ENCODE peak calls at places on chromosomes 4 and X, in seven cellular contexts. X is IMR-90, D is MCF 10A, V is GM06990, O is bronchial epithelial cell, Z is kidney epithelial cell, G is H9. T is an unnamed sample.

GRCh38 chr4:114807759-114808404 is 209.3 kb downstream of the UGT8 start:
- DNase-seq in X (peak; percentile 3), D (peak; percentile 48), V (peak; percentile 22), O (peak; percentile 26), Z (no peak), G (peak; percentile 71), T (no peak)

GRCh38 chrX:38860106-38861013 is 59.1 kb downstream of the MID1IP1 start:
- DNase-seq in X (no peak), D (no peak), V (no peak), O (no peak), Z (no peak), G (no peak), T (no peak)

GRCh38 chrX:40157228-40158035 is 59.7 kb upstream of the BCOR start:
- DNase-seq in X (no peak), D (no peak), V (no peak), O (no peak), Z (no peak), G (peak; percentile 78), T (no peak)

GRCh38 chr4:141654098-141654497 is 17.7 kb downstream of the IL15 start:
- DNase-seq in X (peak; percentile 47), D (peak; percentile 48), V (no peak), O (peak; percentile 25), Z (no peak), G (peak; percentile 68), T (no peak)

GRCh38 chr4:153486281-153487151 is 20.4 kb downstream of the TMEM131L start:
- DNase-seq in X (peak; percentile 91), D (peak; percentile 86), V (peak; percentile 61), O (peak; percentile 99), Z (peak; percentile 90), G (peak; percentile 58), T (peak; percentile 78)

GRCh38 chrX:53133400-53133799 is 39.5 kb downstream of the KANTR start:
- DNase-seq in X (no peak), D (peak; percentile 2), V (no peak), O (peak; percentile 72), Z (no peak), G (no peak), T (no peak)

GRCh38 chr4:11214281-11214680 is 214.4 kb downstream of the HS3ST1 start:
- DNase-seq in X (no peak), D (no peak), V (no peak), O (no peak), Z (no peak), G (no peak), T (no peak)

GRCh38 chr4:99395595-99396364 is 39.4 kb downstream of the ADH7 start:
- DNase-seq in X (peak; percentile 67), D (no peak), V (no peak), O (peak; percentile 28), Z (peak; percentile 38), G (no peak), T (no peak)

GRCh38 chr4:970854-971520 is 2.4 kb downstream of the DGKQ start:
- DNase-seq in X (no peak), D (no peak), V (no peak), O (no peak), Z (no peak), G (no peak), T (no peak)

DNA sequence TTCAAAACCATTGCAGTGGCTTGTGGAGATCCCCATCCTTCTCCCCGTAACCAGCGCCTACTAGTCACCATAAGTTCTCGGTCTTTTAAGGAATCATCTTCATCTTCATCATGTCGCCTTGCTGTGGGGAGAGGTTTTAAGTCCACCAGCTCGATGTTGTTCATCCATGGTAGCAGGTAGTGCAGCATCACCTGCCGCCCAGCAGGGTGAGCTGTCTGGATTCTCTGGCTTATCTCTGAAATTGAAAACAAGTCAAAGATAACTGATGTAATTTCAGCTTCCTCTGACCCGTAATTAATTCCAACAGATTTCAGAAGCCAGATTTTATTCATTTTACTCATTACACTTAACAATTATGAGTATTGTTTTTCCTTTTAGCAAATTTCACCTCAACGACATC is 67.4 kb downstream of the ZAR1 start:
- DNase-seq in X (no peak), D (peak; percentile 6), V (no peak), O (peak; percentile 7), Z (no peak), G (peak; percentile 32), T (peak; percentile 14)
- TF ChIP-seq CTCF in X (no peak), D (peak; percentile 10), V (peak; percentile 25), O (peak; percentile 29), Z (peak; percentile 31), G (peak; percentile 65), T (peak; percentile 25)

GRCh38 chrX:48468693-48469691 is 1.1 kb downstream of the SLC38A5 start:
- DNase-seq in X (no peak), D (no peak), V (peak; percentile 25), O (no peak), Z (no peak), G (peak; percentile 36), T (no peak)
- TF ChIP-seq CTCF in X (no peak), D (no peak), V (peak; percentile 50), O (peak; percentile 15), Z (peak; percentile 25), G (peak; percentile 43), T (no peak)

GRCh38 chr4:184282251-184282713 is 64.6 kb upstream of the ENPP6 start:
- DNase-seq in X (no peak), D (peak; percentile 47), V (peak; percentile 77), O (peak; percentile 84), Z (no peak), G (no peak), T (no peak)
- TF ChIP-seq CTCF in X (no peak), D (no peak), V (peak; percentile 58), O (peak; percentile 73), Z (no peak), G (peak; percentile 41), T (no peak)

GRCh38 chrX:25191403-25191802 is 175.6 kb upstream of the ARX start:
- DNase-seq in X (no peak), D (peak; percentile 4), V (no peak), O (no peak), Z (no peak), G (no peak), T (no peak)
- TF ChIP-seq CTCF in X (no peak), D (no peak), V (peak; percentile 31), O (no peak), Z (no peak), G (peak; percentile 72), T (no peak)

GRCh38 chrX:11215191-11215921 is 77.9 kb upstream of the AMELX start:
- DNase-seq in X (no peak), D (no peak), V (no peak), O (no peak), Z (no peak), G (peak; percentile 66), T (no peak)
- TF ChIP-seq CTCF in X (no peak), D (no peak), V (no peak), O (no peak), Z (no peak), G (peak; percentile 52), T (no peak)

DNA sequence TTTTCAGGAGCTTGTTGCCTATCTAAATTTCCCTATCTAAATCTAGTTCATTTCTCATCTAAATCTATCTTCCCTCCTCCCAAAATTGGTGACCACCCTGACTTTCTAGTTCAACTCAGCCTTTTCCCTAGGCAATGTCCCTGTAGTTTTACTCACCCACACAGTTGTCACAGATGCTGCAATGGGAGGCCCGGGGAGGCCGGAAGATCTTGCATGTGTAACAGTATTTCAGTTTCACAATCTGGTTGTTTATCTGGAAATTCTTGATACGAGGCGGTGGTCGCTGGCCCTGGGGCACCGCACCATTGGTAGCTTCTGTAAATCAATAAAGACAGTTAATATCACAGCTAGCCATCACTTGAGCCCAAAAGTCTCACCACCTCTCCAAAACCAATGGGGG is 20.2 kb downstream of the ZDHHC9 start:
- DNase-seq in X (no peak), D (no peak), V (no peak), O (no peak), Z (no peak), G (no peak), T (no peak)
- TF ChIP-seq CTCF in X (no peak), D (no peak), V (no peak), O (no peak), Z (no peak), G (no peak), T (no peak)

DNA sequence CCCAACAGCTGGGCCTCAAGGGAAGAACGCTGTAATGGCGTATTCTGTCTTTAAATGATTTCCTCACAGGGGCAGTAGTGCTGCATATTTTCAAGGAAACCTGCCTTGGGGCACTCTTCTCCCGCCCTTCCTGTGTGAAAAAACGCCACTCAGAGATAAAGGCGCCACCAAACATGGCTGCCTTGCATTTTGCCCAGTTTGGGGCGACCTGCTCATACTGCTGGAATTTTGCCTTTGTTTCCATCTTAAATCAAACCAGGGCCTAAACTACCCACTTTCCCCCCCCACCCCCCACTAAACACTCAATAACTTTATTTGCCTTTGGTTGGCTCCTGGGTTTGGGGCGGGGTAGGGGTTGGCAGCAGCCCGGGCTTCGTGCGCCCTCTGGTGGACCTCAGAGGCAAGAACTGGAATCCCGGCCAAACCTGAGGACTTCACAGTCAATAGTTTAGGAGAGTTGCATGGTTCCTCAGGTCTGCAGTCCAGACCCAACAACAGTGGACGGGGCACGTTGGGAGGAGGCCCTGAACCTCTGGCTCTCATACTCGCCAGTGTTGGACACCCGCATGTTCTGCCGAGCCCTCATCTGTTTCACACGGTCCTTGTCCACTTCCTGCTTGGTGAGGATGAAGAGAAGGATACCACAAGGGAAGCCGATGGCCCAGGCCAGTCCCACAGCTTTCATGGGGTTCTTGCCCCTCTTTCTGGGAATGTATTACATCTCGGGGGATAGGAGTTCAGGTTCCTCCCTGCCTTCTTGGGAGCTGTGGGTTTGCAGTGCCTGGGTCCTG is 220.1 kb upstream of the STK26 start:
- DNase-seq in X (peak; percentile 52), D (peak; percentile 76), V (peak; percentile 72), O (no peak), Z (no peak), G (no peak), T (no peak)
- TF ChIP-seq CTCF in X (peak; percentile 51), D (peak; percentile 73), V (peak; percentile 90), O (no peak), Z (peak; percentile 74), G (peak; percentile 68), T (peak; percentile 11)

DNA sequence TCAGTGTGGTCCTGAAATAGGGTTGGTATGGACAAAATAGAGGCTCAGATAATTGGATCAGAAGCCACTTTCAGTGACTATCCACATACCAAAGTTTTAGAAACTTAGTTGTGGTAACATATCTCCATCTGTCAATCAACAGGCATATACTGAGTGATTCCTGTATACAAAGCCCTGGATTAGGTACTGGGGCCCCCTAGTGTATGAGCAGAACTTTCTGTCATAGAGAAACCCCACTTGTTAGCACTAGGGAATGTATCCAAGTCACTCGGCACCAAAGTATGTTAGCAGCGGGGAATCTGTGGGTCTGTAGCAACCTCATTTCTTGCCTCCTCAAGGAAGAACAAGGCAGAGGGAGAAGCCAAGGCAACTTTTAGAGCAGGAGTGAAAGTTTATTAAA is 50.7 kb downstream of the MAP7D3 start:
- DNase-seq in X (peak; percentile 58), D (peak; percentile 52), V (no peak), O (no peak), Z (no peak), G (no peak), T (no peak)
- TF ChIP-seq CTCF in X (peak; percentile 45), D (peak; percentile 34), V (peak; percentile 35), O (peak; percentile 20), Z (peak; percentile 43), G (peak; percentile 52), T (peak; percentile 33)